ENCODE peak calls at places on chromosome 1, in eight cellular contexts. B, O, N, F, V, Q, P and R are unnamed samples.

GRCh38 chr1:226738421-226738994 is 574 bp downstream of the ITPKB start:
- DNase-seq in B (peak), O (no peak), N (peak), F (peak), V (no peak), Q (peak), P (no peak), R (peak)

GRCh38 chr1:220271706-220272046 is 577 bp downstream of the RAB3GAP2 start:
- DNase-seq in B (no peak), O (no peak), N (peak), F (peak), V (no peak), Q (peak), P (no peak), R (peak)

GRCh38 chr1:173934440-173934839 is 17.3 kb upstream of the SERPINC1 start:
- DNase-seq in B (no peak), O (no peak), N (no peak), F (no peak), V (no peak), Q (no peak), P (no peak), R (no peak)

GRCh38 chr1:34885405-34886247 is 26.1 kb upstream of the SMIM12 start:
- DNase-seq in B (peak), O (peak), N (peak), F (no peak), V (no peak), Q (no peak), P (no peak), R (no peak)

GRCh38 chr1:20470174-20470573 is 15.8 kb downstream of the CAMK2N1 start:
- DNase-seq in B (no peak), O (no peak), N (no peak), F (no peak), V (peak), Q (no peak), P (no peak), R (peak)

GRCh38 chr1:205506409-205507196 is 2.1 kb downstream of the CDK18 start:
- DNase-seq in B (no peak), O (no peak), N (no peak), F (no peak), V (no peak), Q (no peak), P (no peak), R (no peak)

GRCh38 chr1:114154963-114155322 is 1.3 kb upstream of the SYT6 start:
- DNase-seq in B (peak), O (peak), N (no peak), F (no peak), V (no peak), Q (peak), P (no peak), R (no peak)

GRCh38 chr1:93614550-93615200 is 67.0 kb downstream of the BCAR3 start:
- DNase-seq in B (no peak), O (no peak), N (no peak), F (no peak), V (no peak), Q (no peak), P (no peak), R (no peak)

GRCh38 chr1:15290382-15290781 is 43.4 kb downstream of the FHAD1 start:
- DNase-seq in B (no peak), O (peak), N (no peak), F (peak), V (no peak), Q (peak), P (peak), R (no peak)

GRCh38 chr1:240029418-240029817 is 62.3 kb upstream of the FMN2 start:
- DNase-seq in B (no peak), O (no peak), N (no peak), F (peak), V (no peak), Q (no peak), P (no peak), R (no peak)

GRCh38 chr1:221164029-221164428 is 284.8 kb downstream of the HLX start:
- DNase-seq in B (no peak), O (no peak), N (no peak), F (peak), V (no peak), Q (no peak), P (no peak), R (no peak)

GRCh38 chr1:212938846-212939245 is 11.5 kb upstream of the VASH2 start:
- DNase-seq in B (no peak), O (no peak), N (no peak), F (no peak), V (no peak), Q (no peak), P (no peak), R (no peak)

GRCh38 chr1:227603327-227603726 is 40.0 kb downstream of the ZNF678 start:
- DNase-seq in B (peak), O (no peak), N (no peak), F (no peak), V (no peak), Q (no peak), P (no peak), R (no peak)

GRCh38 chr1:203547147-203547546 is 53.2 kb downstream of the OPTC start:
- DNase-seq in B (no peak), O (no peak), N (no peak), F (no peak), V (no peak), Q (no peak), P (no peak), R (no peak)

GRCh38 chr1:22414244-22414751 is 37.4 kb upstream of the ZBTB40 start:
- DNase-seq in B (no peak), O (no peak), N (no peak), F (peak), V (no peak), Q (no peak), P (no peak), R (peak)

GRCh38 chr1:57858740-57859139 is 434.9 kb upstream of the DAB1 start:
- DNase-seq in B (no peak), O (no peak), N (no peak), F (no peak), V (no peak), Q (no peak), P (no peak), R (no peak)

GRCh38 chr1:54391450-54392071 is 14.6 kb downstream of the SSBP3 start:
- DNase-seq in B (no peak), O (no peak), N (no peak), F (no peak), V (no peak), Q (no peak), P (no peak), R (no peak)

GRCh38 chr1:231057410-231057809 is 17.4 kb upstream of the FAM89A start:
- DNase-seq in B (no peak), O (no peak), N (no peak), F (no peak), V (no peak), Q (peak), P (no peak), R (no peak)